ENCODE peak calls at places on chromosome 22, in eight cellular contexts. One of them, this sample, is unnamed. For H3K9me3 and H3K27me3, the result is how much of the 10 kb centered on the place peaks cover.

GRCh38 chr22:26722159-26722558 is 64.8 kb downstream of the MIAT start:
- DNase-seq in uterus: no peak
- DNase-seq in heart right ventricle: no peak
- DNase-seq in stomach: no peak
- DNase-seq in CD4-positive, alpha-beta memory T cell: no peak
- DNase-seq in CD8-positive, alpha-beta memory T cell: no peak
- DNase-seq in right lobe of liver: no peak
- DNase-seq in body of pancreas: no peak
- DNase-seq in this sample: no peak

GRCh38 chr22:37063436-37064420 is 12.2 kb downstream of the KCTD17 start:
- DNase-seq in uterus: no peak
- DNase-seq in heart right ventricle: no peak
- DNase-seq in stomach: no peak
- DNase-seq in CD4-positive, alpha-beta memory T cell: no peak
- DNase-seq in CD8-positive, alpha-beta memory T cell: no peak
- DNase-seq in right lobe of liver: peak
- DNase-seq in body of pancreas: peak
- DNase-seq in this sample: peak

GRCh38 chr22:29359469-29359868 is 28.9 kb downstream of the AP1B1 start:
- DNase-seq in uterus: peak
- DNase-seq in heart right ventricle: peak
- DNase-seq in stomach: peak
- DNase-seq in CD4-positive, alpha-beta memory T cell: no peak
- DNase-seq in CD8-positive, alpha-beta memory T cell: no peak
- DNase-seq in right lobe of liver: peak
- DNase-seq in body of pancreas: peak
- DNase-seq in this sample: peak

GRCh38 chr22:29907753-29908515 is 25.0 kb downstream of the MTMR3 start:
- DNase-seq in uterus: peak
- DNase-seq in heart right ventricle: peak
- DNase-seq in stomach: peak
- DNase-seq in CD4-positive, alpha-beta memory T cell: no peak
- DNase-seq in CD8-positive, alpha-beta memory T cell: no peak
- DNase-seq in right lobe of liver: peak
- DNase-seq in body of pancreas: peak
- DNase-seq in this sample: peak

GRCh38 chr22:44913198-44913983 is 96.4 kb downstream of the PHF21B start:
- DNase-seq in uterus: no peak
- DNase-seq in heart right ventricle: no peak
- DNase-seq in stomach: no peak
- DNase-seq in CD4-positive, alpha-beta memory T cell: no peak
- DNase-seq in CD8-positive, alpha-beta memory T cell: no peak
- DNase-seq in right lobe of liver: peak
- DNase-seq in body of pancreas: no peak
- DNase-seq in this sample: no peak

GRCh38 chr22:19121631-19122142 is 525 bp downstream of the DGCR2 start:
- DNase-seq in uterus: peak
- DNase-seq in heart right ventricle: peak
- DNase-seq in stomach: peak
- DNase-seq in CD4-positive, alpha-beta memory T cell: no peak
- DNase-seq in CD8-positive, alpha-beta memory T cell: peak
- DNase-seq in right lobe of liver: peak
- DNase-seq in body of pancreas: peak
- DNase-seq in this sample: peak

GRCh38 chr22:18965526-18966421 is 29.7 kb upstream of the PRODH start:
- DNase-seq in uterus: no peak
- DNase-seq in heart right ventricle: no peak
- DNase-seq in stomach: no peak
- DNase-seq in CD4-positive, alpha-beta memory T cell: no peak
- DNase-seq in CD8-positive, alpha-beta memory T cell: no peak
- DNase-seq in right lobe of liver: peak
- DNase-seq in body of pancreas: no peak
- DNase-seq in this sample: no peak

GRCh38 chr22:20244744-20245576 is 23.2 kb downstream of the RTN4R start:
- DNase-seq in uterus: no peak
- DNase-seq in heart right ventricle: no peak
- DNase-seq in stomach: no peak
- DNase-seq in CD4-positive, alpha-beta memory T cell: peak
- DNase-seq in CD8-positive, alpha-beta memory T cell: peak
- DNase-seq in right lobe of liver: no peak
- DNase-seq in body of pancreas: no peak
- DNase-seq in this sample: no peak

GRCh38 chr22:33923660-33924246 is 3.5 kb upstream of the LARGE1 start:
- DNase-seq in uterus: peak
- DNase-seq in heart right ventricle: no peak
- DNase-seq in stomach: peak
- DNase-seq in CD4-positive, alpha-beta memory T cell: no peak
- DNase-seq in CD8-positive, alpha-beta memory T cell: no peak
- DNase-seq in right lobe of liver: no peak
- DNase-seq in body of pancreas: peak
- DNase-seq in this sample: peak

GRCh38 chr22:46064236-46064965 is 85.9 kb upstream of the PPARA start:
- DNase-seq in uterus: peak
- DNase-seq in heart right ventricle: peak
- DNase-seq in stomach: peak
- DNase-seq in CD4-positive, alpha-beta memory T cell: no peak
- DNase-seq in CD8-positive, alpha-beta memory T cell: no peak
- DNase-seq in right lobe of liver: peak
- DNase-seq in body of pancreas: peak
- DNase-seq in this sample: peak

GRCh38 chr22:49621601-49622210 is 206.0 kb downstream of the BRD1 start:
- DNase-seq in uterus: no peak
- DNase-seq in heart right ventricle: no peak
- DNase-seq in stomach: no peak
- DNase-seq in CD4-positive, alpha-beta memory T cell: no peak
- DNase-seq in CD8-positive, alpha-beta memory T cell: no peak
- DNase-seq in right lobe of liver: peak
- DNase-seq in body of pancreas: peak
- DNase-seq in this sample: peak

GRCh38 chr22:49622241-49623105 is 205.2 kb downstream of the BRD1 start:
- DNase-seq in uterus: no peak
- DNase-seq in heart right ventricle: peak
- DNase-seq in stomach: no peak
- DNase-seq in CD4-positive, alpha-beta memory T cell: no peak
- DNase-seq in CD8-positive, alpha-beta memory T cell: no peak
- DNase-seq in right lobe of liver: peak
- DNase-seq in body of pancreas: no peak
- DNase-seq in this sample: peak

GRCh38 chr22:49623176-49623575 is 204.5 kb downstream of the BRD1 start:
- DNase-seq in uterus: no peak
- DNase-seq in heart right ventricle: peak
- DNase-seq in stomach: no peak
- DNase-seq in CD4-positive, alpha-beta memory T cell: no peak
- DNase-seq in CD8-positive, alpha-beta memory T cell: no peak
- DNase-seq in right lobe of liver: peak
- DNase-seq in body of pancreas: no peak
- DNase-seq in this sample: no peak

GRCh38 chr22:49624421-49625177 is 203.1 kb downstream of the BRD1 start:
- DNase-seq in uterus: no peak
- DNase-seq in heart right ventricle: no peak
- DNase-seq in stomach: no peak
- DNase-seq in CD4-positive, alpha-beta memory T cell: no peak
- DNase-seq in CD8-positive, alpha-beta memory T cell: no peak
- DNase-seq in right lobe of liver: peak
- DNase-seq in body of pancreas: no peak
- DNase-seq in this sample: peak

GRCh38 chr22:49623715-49624114 is 204.0 kb downstream of the BRD1 start:
- DNase-seq in uterus: no peak
- DNase-seq in heart right ventricle: no peak
- DNase-seq in stomach: no peak
- DNase-seq in CD4-positive, alpha-beta memory T cell: no peak
- DNase-seq in CD8-positive, alpha-beta memory T cell: no peak
- DNase-seq in right lobe of liver: peak
- DNase-seq in body of pancreas: no peak
- DNase-seq in this sample: no peak
- H3K9me3 ChIP-seq in uterus: under half
- H3K9me3 ChIP-seq in heart right ventricle: under half
- H3K9me3 ChIP-seq in stomach: under half
- H3K9me3 ChIP-seq in CD4-positive, alpha-beta memory T cell: under half
- H3K9me3 ChIP-seq in CD8-positive, alpha-beta memory T cell: under half
- H3K9me3 ChIP-seq in right lobe of liver: under half
- H3K9me3 ChIP-seq in body of pancreas: under half
- H3K9me3 ChIP-seq in this sample: under half

GRCh38 chr22:25696763-25697710 is 45.0 kb upstream of the MYO18B start:
- DNase-seq in uterus: no peak
- DNase-seq in heart right ventricle: no peak
- DNase-seq in stomach: no peak
- DNase-seq in CD4-positive, alpha-beta memory T cell: no peak
- DNase-seq in CD8-positive, alpha-beta memory T cell: no peak
- DNase-seq in right lobe of liver: no peak
- DNase-seq in body of pancreas: no peak
- DNase-seq in this sample: no peak
- H3K27me3 ChIP-seq in uterus: under half
- H3K27me3 ChIP-seq in heart right ventricle: under half
- H3K27me3 ChIP-seq in stomach: under half
- H3K27me3 ChIP-seq in CD4-positive, alpha-beta memory T cell: under half
- H3K27me3 ChIP-seq in CD8-positive, alpha-beta memory T cell: under half
- H3K27me3 ChIP-seq in right lobe of liver: under half
- H3K27me3 ChIP-seq in body of pancreas: under half
- H3K27me3 ChIP-seq in this sample: under half

GRCh38 chr22:47618611-47619010 is 856.2 kb downstream of the TBC1D22A start:
- DNase-seq in uterus: no peak
- DNase-seq in heart right ventricle: no peak
- DNase-seq in stomach: no peak
- DNase-seq in CD4-positive, alpha-beta memory T cell: no peak
- DNase-seq in CD8-positive, alpha-beta memory T cell: no peak
- DNase-seq in right lobe of liver: no peak
- DNase-seq in body of pancreas: no peak
- DNase-seq in this sample: no peak
- H3K9me3 ChIP-seq in uterus: under half
- H3K9me3 ChIP-seq in heart right ventricle: under half
- H3K9me3 ChIP-seq in stomach: under half
- H3K9me3 ChIP-seq in CD4-positive, alpha-beta memory T cell: under half
- H3K9me3 ChIP-seq in CD8-positive, alpha-beta memory T cell: under half
- H3K9me3 ChIP-seq in right lobe of liver: under half
- H3K9me3 ChIP-seq in body of pancreas: under half
- H3K9me3 ChIP-seq in this sample: under half

DNA sequence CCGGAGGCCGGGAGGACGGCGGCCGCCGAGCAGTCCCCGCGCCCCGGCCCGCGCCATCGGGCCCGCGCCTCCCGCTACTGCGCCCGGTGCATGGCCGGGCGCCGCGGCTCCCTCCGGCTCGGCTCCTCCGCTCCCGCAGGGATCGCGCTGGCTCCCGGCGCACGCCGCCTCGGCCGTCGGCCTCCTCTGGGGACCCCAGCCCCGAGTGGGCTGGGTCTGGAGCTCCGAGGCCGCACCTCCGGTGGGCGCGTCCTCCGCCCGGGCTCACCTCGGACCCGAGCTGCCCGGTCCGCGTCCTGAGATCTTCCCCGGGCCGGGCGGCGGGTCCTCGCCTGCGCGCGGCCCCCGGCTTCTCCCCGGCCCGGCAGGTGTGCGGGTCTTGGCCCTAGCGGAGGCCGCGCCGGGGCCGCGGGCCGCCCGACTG is 251 bp downstream of the SHISA8 start:
- DNase-seq in uterus: no peak
- DNase-seq in heart right ventricle: no peak
- DNase-seq in stomach: no peak
- DNase-seq in CD4-positive, alpha-beta memory T cell: no peak
- DNase-seq in CD8-positive, alpha-beta memory T cell: no peak
- DNase-seq in right lobe of liver: no peak
- DNase-seq in body of pancreas: no peak
- DNase-seq in this sample: no peak
- H3K27me3 ChIP-seq in uterus: under half
- H3K27me3 ChIP-seq in heart right ventricle: half or more
- H3K27me3 ChIP-seq in stomach: half or more
- H3K27me3 ChIP-seq in CD4-positive, alpha-beta memory T cell: under half
- H3K27me3 ChIP-seq in CD8-positive, alpha-beta memory T cell: under half
- H3K27me3 ChIP-seq in right lobe of liver: under half
- H3K27me3 ChIP-seq in body of pancreas: under half
- H3K27me3 ChIP-seq in this sample: under half